ENCODE peak calls at places on chromosomes 13 and 19, in four cellular contexts. Y, W, C and X are unnamed samples.

GRCh38 chr13:68199271-68199670 is 969.1 kb upstream of the PCDH9 start:
- DNase-seq in Y (no peak), W (no peak), C (no peak), X (no peak)

GRCh38 chr19:34994643-34995471 is 5.3 kb upstream of the GRAMD1A start:
- DNase-seq in Y (no peak), W (no peak), C (no peak), X (no peak)

GRCh38 chr19:49585023-49585422 is 3.9 kb downstream of the PRRG2 start:
- DNase-seq in Y (no peak), W (no peak), C (no peak), X (no peak)

GRCh38 chr13:98220188-98220765 is 43.2 kb upstream of the RNF113B start:
- DNase-seq in Y (no peak), W (no peak), C (peak; percentile 34), X (no peak)

GRCh38 chr13:90769387-90769786 is 578.1 kb upstream of the MIR17HG start:
- DNase-seq in Y (no peak), W (no peak), C (no peak), X (no peak)

GRCh38 chr13:79456656-79457365 is 24.1 kb upstream of the NDFIP2 start:
- DNase-seq in Y (no peak), W (no peak), C (no peak), X (no peak)

GRCh38 chr19:19443283-19443682 is 37.8 kb downstream of the GATAD2A start:
- DNase-seq in Y (no peak), W (no peak), C (no peak), X (no peak)

GRCh38 chr13:100436099-100436498 is 152.5 kb downstream of the GGACT start:
- DNase-seq in Y (no peak), W (no peak), C (no peak), X (no peak)

GRCh38 chr19:6613711-6614110 is 22.8 kb upstream of the CD70 start:
- DNase-seq in Y (no peak), W (no peak), C (peak; percentile 42), X (no peak)

GRCh38 chr13:110125157-110125556 is 181.8 kb downstream of the COL4A1 start:
- DNase-seq in Y (no peak), W (no peak), C (no peak), X (no peak)

GRCh38 chr19:900302-901111 is 7.2 kb downstream of the RNU6-9 start:
- DNase-seq in Y (no peak), W (no peak), C (no peak), X (no peak)

GRCh38 chr13:101018720-101019119 is 344.1 kb upstream of the TMTC4 start:
- DNase-seq in Y (peak; percentile 71), W (no peak), C (no peak), X (no peak)

GRCh38 chr19:19155495-19156219 is 14.4 kb downstream of the MEF2B start:
- DNase-seq in Y (no peak), W (no peak), C (no peak), X (peak; percentile 77)

GRCh38 chr19:10961073-10961762 is 388 bp downstream of the SMARCA4 start:
- DNase-seq in Y (no peak), W (no peak), C (peak; percentile 30), X (peak; percentile 29)

GRCh38 chr19:41690801-41691065 is 2.7 kb upstream of the CEACAM7 start:
- DNase-seq in Y (no peak), W (no peak), C (no peak), X (no peak)

GRCh38 chr13:44131069-44131614 is 242.5 kb upstream of the SERP2 start:
- DNase-seq in Y (no peak), W (no peak), C (no peak), X (no peak)

GRCh38 chr13:46698910-46699460 is 98.0 kb downstream of the ESD start:
- DNase-seq in Y (peak; percentile 69), W (no peak), C (peak; percentile 59), X (no peak)

GRCh38 chr19:1235625-1236538 is 1.9 kb downstream of the CBARP start:
- DNase-seq in Y (peak; percentile 50), W (no peak), C (no peak), X (no peak)

GRCh38 chr19:21117041-21117907 is 24.6 kb upstream of the ZNF431 start:
- DNase-seq in Y (peak; percentile 33), W (no peak), C (no peak), X (no peak)

GRCh38 chr13:33606692-33607091 is 211.3 kb upstream of the RFC3 start:
- DNase-seq in Y (no peak), W (no peak), C (peak; percentile 37), X (no peak)

GRCh38 chr19:41310031-41310831 is at the start of gene CCDC97:
- DNase-seq in Y (peak; percentile 85), W (no peak), C (peak; percentile 92), X (peak; percentile 93)

GRCh38 chr19:28864577-28865042 is 348.3 kb downstream of the UQCRFS1 start:
- DNase-seq in Y (peak; percentile 7), W (no peak), C (peak; percentile 69), X (no peak)

GRCh38 chr19:55588738-55589137 is 8.1 kb upstream of the ZNF579 start:
- DNase-seq in Y (no peak), W (no peak), C (no peak), X (no peak)

GRCh38 chr13:59166174-59166573 is 997.6 kb downstream of the DIAPH3 start:
- DNase-seq in Y (no peak), W (no peak), C (no peak), X (no peak)

GRCh38 chr19:38531515-38531914 is 86.2 kb downstream of the MAP4K1 start:
- DNase-seq in Y (no peak), W (no peak), C (no peak), X (no peak)

GRCh38 chr13:46934749-46935148 is 37.9 kb upstream of the HTR2A start:
- DNase-seq in Y (no peak), W (no peak), C (no peak), X (no peak)

GRCh38 chr13:31725841-31726240 is 13.5 kb upstream of the RXFP2 start:
- DNase-seq in Y (no peak), W (no peak), C (no peak), X (no peak)

GRCh38 chr19:33395561-33396550 is 22.3 kb downstream of the CEBPG start:
- DNase-seq in Y (peak; percentile 41), W (no peak), C (peak; percentile 76), X (no peak)

GRCh38 chr19:51799998-51800848 is 5.3 kb downstream of the FPR3 start:
- DNase-seq in Y (peak; percentile 60), W (peak; percentile 52), C (peak; percentile 99), X (no peak)

GRCh38 chr19:10120538-10121198 is 969 bp upstream of the EIF3G start:
- DNase-seq in Y (peak; percentile 92), W (no peak), C (peak; percentile 89), X (no peak)

GRCh38 chr13:40024578-40024952 is 369.1 kb downstream of the COG6 start:
- DNase-seq in Y (no peak), W (no peak), C (peak; percentile 14), X (no peak)

GRCh38 chr13:93767231-93767916 is 540.8 kb downstream of the GPC6 start:
- DNase-seq in Y (peak; percentile 42), W (no peak), C (no peak), X (no peak)

GRCh38 chr19:39996218-39996810 is 546 bp upstream of the ZNF546 start:
- DNase-seq in Y (peak; percentile 70), W (no peak), C (peak; percentile 55), X (peak; percentile 33)

GRCh38 chr19:48629599-48630288 is 7.4 kb downstream of the DBP start:
- DNase-seq in Y (no peak), W (no peak), C (peak; percentile 82), X (no peak)

GRCh38 chr13:113365551-113365971 is 1.6 kb upstream of the GRTP1 start:
- DNase-seq in Y (no peak), W (no peak), C (no peak), X (no peak)

GRCh38 chr13:59461411-59461810 is 702.3 kb downstream of the DIAPH3 start:
- DNase-seq in Y (no peak), W (no peak), C (no peak), X (no peak)

GRCh38 chr13:106367361-106367781 is 168.1 kb downstream of the EFNB2 start:
- DNase-seq in Y (no peak), W (no peak), C (no peak), X (no peak)

GRCh38 chr19:35721374-35721773 is 3.6 kb downstream of the KMT2B start:
- DNase-seq in Y (no peak), W (no peak), C (no peak), X (no peak)

GRCh38 chr19:18488838-18489626 is 32.8 kb downstream of the ELL start:
- DNase-seq in Y (no peak), W (no peak), C (no peak), X (no peak)

DNA sequence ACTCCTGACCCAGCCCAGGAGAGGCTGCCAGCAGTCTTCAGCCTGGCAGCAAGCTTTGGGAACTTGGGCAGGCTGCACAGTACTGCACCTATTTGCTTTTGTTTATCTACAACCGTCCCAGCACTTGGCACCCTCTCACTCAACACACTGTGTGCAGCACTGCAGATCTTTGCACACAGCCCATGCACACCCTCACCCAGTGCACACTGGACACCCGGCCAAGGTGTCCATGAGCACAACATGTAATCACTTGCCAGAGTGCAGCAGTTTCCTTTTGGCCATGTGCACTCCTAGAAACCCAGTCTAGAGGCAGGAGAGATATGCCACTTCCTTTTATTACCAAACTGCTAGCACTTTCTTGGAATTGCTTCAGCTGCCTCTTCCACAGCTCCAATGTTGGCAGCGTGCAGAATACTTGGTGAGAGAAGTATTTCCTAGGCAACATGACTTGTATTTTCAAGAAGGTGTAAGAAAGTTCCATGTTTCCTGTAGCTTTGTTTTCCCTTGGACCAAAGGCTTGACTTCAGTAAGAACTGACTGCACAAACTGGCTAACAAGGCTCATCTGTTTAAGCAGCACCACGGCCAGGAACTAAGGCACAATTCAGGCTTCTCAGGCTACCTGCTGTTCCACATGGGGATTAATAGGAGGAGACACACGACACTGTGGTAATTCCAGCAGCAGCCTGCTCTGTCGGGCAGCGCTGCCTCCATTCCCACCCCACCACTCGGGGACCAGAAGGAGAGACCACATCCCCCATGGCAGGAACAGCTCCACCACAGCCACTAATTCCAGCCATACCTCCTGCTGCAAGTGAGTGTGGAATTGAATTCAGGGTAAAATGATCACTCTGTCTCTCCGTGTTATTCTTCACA is 15.3 kb downstream of the ATP7B start:
- DNase-seq in Y (no peak), W (no peak), C (peak; percentile 85), X (no peak)
- TF ChIP-seq CTCF in Y (no peak), W (no peak), C (no peak), X (no peak)

GRCh38 chr19:45758921-45759320 is 10.1 kb downstream of the SIX5 start:
- DNase-seq in Y (no peak), W (no peak), C (no peak), X (no peak)

GRCh38 chr19:45757696-45758095 is 11.4 kb downstream of the SIX5 start:
- DNase-seq in Y (no peak), W (no peak), C (no peak), X (no peak)

GRCh38 chr19:45754323-45754722 is 14.7 kb downstream of the SIX5 start:
- DNase-seq in Y (no peak), W (no peak), C (no peak), X (no peak)

GRCh38 chr19:45752639-45753038 is 16.4 kb downstream of the SIX5 start:
- DNase-seq in Y (no peak), W (no peak), C (no peak), X (no peak)

GRCh38 chr19:45753548-45753947 is 15.5 kb downstream of the SIX5 start:
- DNase-seq in Y (no peak), W (no peak), C (no peak), X (no peak)
- TF ChIP-seq CTCF in Y (peak; percentile 13), W (no peak), C (no peak), X (peak; percentile 19)

GRCh38 chr13:76019421-76020044 is 383.4 kb downstream of the LMO7 start:
- DNase-seq in Y (no peak), W (no peak), C (no peak), X (peak; percentile 4)
- TF ChIP-seq CTCF in Y (no peak), W (no peak), C (peak; percentile 37), X (peak; percentile 7)

GRCh38 chr19:5253403-5254110 is 87.1 kb downstream of the PTPRS start:
- DNase-seq in Y (peak; percentile 44), W (no peak), C (no peak), X (no peak)
- TF ChIP-seq CTCF in Y (no peak), W (no peak), C (no peak), X (no peak)